ENCODE peak calls at places on chromosomes 12 and 14, in eight cellular contexts. Y is heart right ventricle; R is CD4-positive, alpha-beta T cell; X is suprapubic skin; E is SK-N-SH; M is A549; D is astrocyte; Z is body of pancreas. F is an unnamed sample.

GRCh38 chr12:68264175-68264863 is 10.9 kb upstream of the IL22 start:
- DNase-seq in Y (no peak), R (no peak), X (no peak), E (no peak), M (no peak), D (peak), Z (no peak), F (peak)

GRCh38 chr14:106080922-106081321 is 554.5 kb downstream of the TMEM121 start:
- DNase-seq in Y (no peak), R (no peak), X (no peak), E (no peak), M (no peak), D (no peak), Z (no peak), F (no peak)

GRCh38 chr14:95516554-95517209 is at the start of gene SYNE3:
- DNase-seq in Y (peak), R (no peak), X (peak), E (peak), M (peak), D (no peak), Z (no peak), F (no peak)

GRCh38 chr14:34050606-34051005 is 99.7 kb upstream of the EGLN3 start:
- DNase-seq in Y (no peak), R (no peak), X (no peak), E (no peak), M (no peak), D (peak), Z (no peak), F (no peak)

GRCh38 chr12:51994959-51995358 is 11.8 kb upstream of the TAMALIN start:
- DNase-seq in Y (no peak), R (no peak), X (no peak), E (no peak), M (no peak), D (no peak), Z (no peak), F (no peak)

GRCh38 chr12:94553130-94553519 is 93.5 kb upstream of the CEP83 start:
- DNase-seq in Y (no peak), R (no peak), X (no peak), E (no peak), M (no peak), D (peak), Z (no peak), F (peak)

GRCh38 chr12:103301642-103302620 is 193.8 kb downstream of the C12orf42 start:
- DNase-seq in Y (no peak), R (no peak), X (no peak), E (peak), M (no peak), D (no peak), Z (no peak), F (no peak)

GRCh38 chr12:69655616-69656336 is 43.3 kb downstream of the BEST3 start:
- DNase-seq in Y (no peak), R (no peak), X (no peak), E (no peak), M (no peak), D (peak), Z (no peak), F (peak)

GRCh38 chr14:105100931-105101330 is 35.7 kb upstream of the GPR132 start:
- DNase-seq in Y (no peak), R (no peak), X (peak), E (no peak), M (no peak), D (no peak), Z (no peak), F (no peak)

GRCh38 chr12:1758887-1759286 is 61.5 kb upstream of the LRTM2 start:
- DNase-seq in Y (no peak), R (no peak), X (no peak), E (no peak), M (no peak), D (no peak), Z (no peak), F (no peak)

GRCh38 chr12:94073441-94074051 is 74.8 kb upstream of the PLXNC1 start:
- DNase-seq in Y (peak), R (no peak), X (no peak), E (no peak), M (no peak), D (no peak), Z (no peak), F (no peak)

GRCh38 chr14:29930283-29930682 is 2.6 kb upstream of the PRKD1 start:
- DNase-seq in Y (no peak), R (no peak), X (no peak), E (no peak), M (no peak), D (peak), Z (no peak), F (peak)

GRCh38 chr12:94178054-94178453 is 29.7 kb downstream of the PLXNC1 start:
- DNase-seq in Y (no peak), R (no peak), X (no peak), E (no peak), M (no peak), D (no peak), Z (no peak), F (no peak)

GRCh38 chr12:65670775-65671174 is 153.5 kb upstream of the HMGA2 start:
- DNase-seq in Y (no peak), R (no peak), X (no peak), E (no peak), M (no peak), D (peak), Z (no peak), F (no peak)

GRCh38 chr12:76123301-76124212 is 39.1 kb upstream of the NAP1L1 start:
- DNase-seq in Y (no peak), R (no peak), X (no peak), E (no peak), M (no peak), D (peak), Z (no peak), F (no peak)

GRCh38 chr14:69138189-69138535 is 14.8 kb downstream of the DCAF5 start:
- DNase-seq in Y (no peak), R (no peak), X (no peak), E (no peak), M (no peak), D (peak), Z (no peak), F (no peak)

GRCh38 chr14:61510736-61511557 is 184.4 kb upstream of the HIF1A start:
- DNase-seq in Y (no peak), R (no peak), X (no peak), E (no peak), M (no peak), D (no peak), Z (no peak), F (no peak)

GRCh38 chr12:26817183-26817591 is 15.8 kb downstream of the ITPR2 start:
- DNase-seq in Y (no peak), R (no peak), X (no peak), E (no peak), M (no peak), D (no peak), Z (no peak), F (no peak)

GRCh38 chr12:116650062-116650461 is 87.8 kb downstream of the SPRING1 start:
- DNase-seq in Y (no peak), R (no peak), X (no peak), E (no peak), M (no peak), D (no peak), Z (no peak), F (no peak)

GRCh38 chr12:76030378-76031080 is 1.0 kb downstream of the PHLDA1 start:
- DNase-seq in Y (peak), R (peak), X (peak), E (peak), M (no peak), D (no peak), Z (peak), F (peak)

GRCh38 chr12:52231305-52232232 is 1.5 kb upstream of the KRT7 start:
- DNase-seq in Y (no peak), R (no peak), X (no peak), E (peak), M (no peak), D (no peak), Z (no peak), F (no peak)

DNA sequence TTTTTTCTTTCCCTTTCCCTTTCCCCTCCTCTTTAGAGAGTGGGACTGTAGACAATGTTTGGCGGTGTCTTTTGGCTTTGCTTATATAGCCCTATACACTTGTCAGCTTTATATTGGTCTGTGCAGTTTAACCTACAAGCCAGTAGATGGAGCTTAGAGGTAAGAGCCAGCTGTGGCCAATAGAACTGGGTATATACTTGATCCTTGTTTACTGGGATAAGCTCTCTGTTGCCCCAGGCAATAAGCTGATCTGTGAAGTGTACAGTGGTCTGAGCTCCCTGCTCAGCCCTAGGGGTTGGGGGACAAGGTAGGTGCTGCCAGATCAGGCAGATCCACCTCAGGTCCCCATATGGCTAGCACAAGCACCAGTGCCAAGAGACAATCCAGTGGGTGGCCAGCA is 434.1 kb downstream of the NOVA1 start:
- DNase-seq in Y (no peak), R (no peak), X (no peak), E (no peak), M (no peak), D (peak), Z (no peak), F (peak)
- TF ChIP-seq CTCF in Y (peak), R (no peak), X (no peak), E (peak), M (no peak), D (peak), Z (no peak), F (peak)

GRCh38 chr12:49976547-49976946 is 3.8 kb downstream of the AQP6 start:
- DNase-seq in Y (no peak), R (no peak), X (no peak), E (no peak), M (no peak), D (no peak), Z (no peak), F (no peak)

GRCh38 chr12:49980501-49981158 is 7.9 kb downstream of the AQP6 start:
- DNase-seq in Y (no peak), R (no peak), X (no peak), E (peak), M (no peak), D (no peak), Z (no peak), F (no peak)

GRCh38 chr12:49982246-49983229 is 9.8 kb downstream of the AQP6 start:
- DNase-seq in Y (no peak), R (no peak), X (no peak), E (no peak), M (no peak), D (no peak), Z (no peak), F (no peak)

GRCh38 chr12:49979791-49980190 is 7.0 kb downstream of the AQP6 start:
- DNase-seq in Y (no peak), R (no peak), X (no peak), E (peak), M (no peak), D (no peak), Z (no peak), F (no peak)

GRCh38 chr12:49979061-49979586 is 6.4 kb downstream of the AQP6 start:
- DNase-seq in Y (no peak), R (no peak), X (no peak), E (peak), M (no peak), D (no peak), Z (no peak), F (no peak)
- H3K27ac ChIP-seq in Y (no peak), R (no peak), X (no peak), E (peak), M (no peak), D (no peak), Z (no peak), F (no peak)

GRCh38 chr12:132568826-132569480 is 41.4 kb downstream of the LRCOL1 start:
- DNase-seq in Y (no peak), R (no peak), X (no peak), E (no peak), M (no peak), D (no peak), Z (no peak), F (no peak)
- TF ChIP-seq CTCF in Y (no peak), R (no peak), X (no peak), E (no peak), M (no peak), D (no peak), Z (no peak), F (no peak)

DNA sequence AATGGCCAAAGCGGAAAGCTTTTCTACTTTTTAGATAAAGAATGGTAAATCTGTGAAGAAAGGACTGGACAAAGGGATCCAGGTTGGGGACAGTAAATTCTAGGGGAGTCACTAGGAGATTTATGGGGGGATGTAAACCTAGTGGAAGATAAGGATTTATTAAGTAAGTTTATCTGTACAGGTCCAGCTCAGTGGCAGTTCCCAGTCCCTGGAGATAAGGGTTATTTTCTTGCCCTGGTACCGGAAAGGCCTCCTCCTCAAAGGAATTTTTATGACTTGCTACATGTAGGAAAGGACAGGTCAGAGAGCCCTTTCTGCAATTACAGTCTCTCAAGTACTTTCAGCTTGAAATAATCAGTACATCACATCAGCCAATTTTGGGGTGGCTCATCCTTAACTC is 72.6 kb upstream of the BICD1 start:
- DNase-seq in Y (no peak), R (no peak), X (no peak), E (no peak), M (no peak), D (no peak), Z (no peak), F (no peak)
- H3K27ac ChIP-seq in Y (no peak), R (no peak), X (no peak), E (no peak), M (no peak), D (no peak), Z (no peak), F (no peak)

GRCh38 chr12:107134558-107134957 is 41.2 kb upstream of the CRY1 start:
- DNase-seq in Y (no peak), R (no peak), X (no peak), E (no peak), M (peak), D (no peak), Z (no peak), F (no peak)
- TF ChIP-seq CTCF in Y (no peak), R (no peak), X (no peak), E (peak), M (no peak), D (no peak), Z (peak), F (peak)